ENCODE peak calls at places on chromosomes 7 and 10, in six cellular contexts. M is pancreas, X is Peyer's patch, H is mucosa of descending colon, J is GM23338, R is lung. N is an unnamed sample.
A peak's percentile ranks its signal among the peaks of the same experiment; 100 is the strongest.

GRCh38 chr7:106808967-106809635 is 56.0 kb upstream of the PIK3CG start:
- DNase-seq in J (no peak), R (no peak), H (no peak), M (no peak), X (no peak), N (no peak)

GRCh38 chr7:155804431-155804831 is 7.8 kb downstream of the SHH start:
- DNase-seq in X (no peak), H (peak; percentile 22), R (peak; percentile 47), J (peak; percentile 62), M (no peak), N (no peak)

GRCh38 chr7:99459087-99459486 is 6.9 kb downstream of the ATP5MF start:
- DNase-seq in J (peak; percentile 82), H (no peak), M (no peak), X (no peak), R (no peak), N (no peak)

GRCh38 chr7:134992626-134993179 is 6.4 kb downstream of the AGBL3 start:
- DNase-seq in M (no peak), H (peak; percentile 9), J (no peak), R (no peak), X (no peak), N (no peak)

GRCh38 chr7:81367335-81367801 is 402.5 kb downstream of the HGF start:
- DNase-seq in M (no peak), J (no peak), X (no peak), R (no peak), H (no peak), N (peak; percentile 15)

GRCh38 chr7:5652829-5653228 is 128.6 kb downstream of the RNF216 start:
- DNase-seq in J (no peak), X (no peak), M (no peak), H (no peak), R (no peak), N (no peak)

GRCh38 chr7:84317536-84317935 is 122.9 kb upstream of the SEMA3A start:
- DNase-seq in M (no peak), J (no peak), H (no peak), R (no peak), X (no peak), N (no peak)

GRCh38 chr10:84205049-84205852 is 10.9 kb downstream of the CDHR1 start:
- DNase-seq in X (peak; percentile 26), R (peak; percentile 46), H (peak; percentile 86), J (peak; percentile 84), M (no peak), N (peak; percentile 49)

GRCh38 chr7:117188949-117189348 is 133.9 kb downstream of the WNT2 start:
- DNase-seq in R (no peak), J (no peak), M (no peak), H (no peak), X (no peak), N (no peak)

GRCh38 chr10:125985557-125986246 is 89.3 kb downstream of the FANK1 start:
- DNase-seq in M (no peak), X (no peak), J (no peak), H (no peak), R (no peak), N (no peak)

GRCh38 chr7:70505468-70505867 is 626.5 kb upstream of the GALNT17 start:
- DNase-seq in H (no peak), M (no peak), R (no peak), J (no peak), X (no peak), N (no peak)

GRCh38 chr7:154646126-154647013 is 356.6 kb downstream of the PAXIP1 start:
- DNase-seq in J (no peak), X (no peak), R (no peak), M (no peak), H (no peak), N (no peak)

GRCh38 chr7:53315986-53316385 is 280.6 kb downstream of the POM121L12 start:
- DNase-seq in X (no peak), H (no peak), J (no peak), R (no peak), M (no peak), N (peak; percentile 29)

GRCh38 chr7:32381024-32381601 is 109.1 kb downstream of the LSM5 start:
- DNase-seq in H (no peak), R (no peak), J (peak; percentile 33), X (no peak), M (no peak), N (no peak)
- TF ChIP-seq CTCF in H (no peak), R (no peak), J (peak; percentile 17), X (no peak), M (no peak), N (no peak)

GRCh38 chr7:120862987-120863386 is 5.0 kb upstream of the TSPAN12 start:
- DNase-seq in J (no peak), H (no peak), M (no peak), R (no peak), X (no peak), N (no peak)
- H3K4me1 ChIP-seq in J (no peaks in the 10 kb centered on the region), H (peaks cover 9% of the 10 kb centered on the region), M (no peaks in the 10 kb centered on the region), R (no peaks in the 10 kb centered on the region), X (no peaks in the 10 kb centered on the region), N (peaks cover 30% of the 10 kb centered on the region)

DNA sequence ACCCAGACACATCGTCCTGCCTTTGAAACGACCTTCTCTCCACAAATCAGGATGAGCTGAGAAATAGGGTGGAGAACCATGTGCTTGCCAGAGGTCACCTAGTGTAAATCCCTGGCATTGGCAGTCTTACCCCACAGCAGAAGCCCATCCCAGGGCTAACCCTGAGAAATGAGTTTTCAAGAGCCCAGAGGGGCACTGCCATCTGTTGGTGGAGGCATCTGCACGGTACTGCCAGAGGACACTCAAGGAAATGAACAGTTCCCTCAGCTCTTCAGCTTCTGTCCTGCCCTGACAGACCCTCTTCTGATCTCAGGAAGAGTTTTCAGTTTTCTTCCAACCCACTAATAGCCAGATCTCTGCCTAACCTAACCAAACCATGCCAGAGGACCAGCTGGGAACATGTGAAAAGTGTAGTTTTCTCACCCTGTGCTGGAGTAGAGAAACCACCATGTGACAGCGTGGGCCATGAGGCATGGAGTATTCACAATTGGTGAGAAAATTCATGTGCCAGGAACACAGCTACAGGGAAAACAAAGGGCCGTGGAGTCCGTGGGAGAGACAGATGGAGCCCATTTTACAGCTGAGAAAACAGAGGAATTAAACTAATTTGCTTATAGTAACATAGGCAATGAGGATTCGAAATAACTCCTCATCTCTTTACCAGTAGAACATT is 37.7 kb upstream of the ITPRID1 start:
- DNase-seq in R (no peak), M (no peak), J (no peak), X (no peak), H (no peak), N (no peak)
- TF ChIP-seq CTCF in R (no peak), M (no peak), J (peak; percentile 41), X (no peak), H (no peak), N (no peak)

GRCh38 chr10:79476645-79477044 is 31.2 kb upstream of the ZCCHC24 start:
- DNase-seq in H (no peak), M (no peak), R (no peak), J (no peak), X (no peak), N (no peak)
- H3K4me1 ChIP-seq in H (no peaks in the 10 kb centered on the region), M (no peaks in the 10 kb centered on the region), R (no peaks in the 10 kb centered on the region), J (no peaks in the 10 kb centered on the region), X (no peaks in the 10 kb centered on the region), N (peaks cover 5% of the 10 kb centered on the region)

GRCh38 chr7:55964802-55965470 is 551 bp downstream of the NIPSNAP2 start:
- DNase-seq in R (peak; percentile 86), H (peak; percentile 81), J (peak; percentile 76), X (peak; percentile 57), M (peak; percentile 86), N (peak; percentile 91)
- TF ChIP-seq CTCF in R (no peak), H (no peak), J (no peak), X (no peak), M (no peak), N (no peak)

GRCh38 chr7:157235357-157236018 is 96.8 kb downstream of the UBE3C start:
- DNase-seq in M (no peak), H (no peak), J (no peak), R (no peak), X (no peak), N (no peak)
- H3K4me1 ChIP-seq in M (no peaks in the 10 kb centered on the region), H (no peaks in the 10 kb centered on the region), J (no peaks in the 10 kb centered on the region), R (no peaks in the 10 kb centered on the region), X (no peaks in the 10 kb centered on the region), N (peaks cover 10% of the 10 kb centered on the region)

DNA sequence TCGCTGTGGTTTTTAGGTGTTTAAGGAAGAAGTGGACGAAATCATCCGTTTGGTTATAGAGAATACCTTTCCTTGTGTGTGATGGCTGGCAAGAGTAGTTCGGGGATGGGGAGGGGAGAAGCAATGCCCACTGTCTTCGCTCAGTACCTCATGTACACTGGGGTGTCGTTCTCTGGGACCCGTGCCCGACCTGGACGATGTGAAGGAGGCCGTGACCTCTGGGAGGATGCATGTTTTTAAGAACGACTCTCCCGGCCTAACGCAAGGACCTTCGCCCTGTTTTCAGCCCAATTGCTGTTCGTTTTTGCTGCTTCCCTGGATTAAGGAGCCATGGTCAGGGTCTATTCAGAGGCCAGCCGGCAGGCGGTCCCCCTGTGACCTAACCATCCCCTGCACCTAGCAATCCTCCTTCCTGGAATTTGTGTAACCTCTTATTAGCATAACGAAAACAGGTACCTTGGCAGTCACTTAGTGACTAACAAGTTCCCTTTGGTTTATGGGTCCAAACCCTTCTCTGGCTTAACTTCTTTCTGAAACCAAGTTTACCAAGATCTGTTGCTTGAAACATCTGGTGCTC is 1.3 kb downstream of the NFE2L3 start:
- DNase-seq in R (no peak), M (no peak), J (peak; percentile 69), X (peak; percentile 25), H (peak; percentile 31), N (no peak)
- TF ChIP-seq CTCF in R (no peak), M (no peak), J (no peak), X (no peak), H (no peak), N (no peak)

GRCh38 chr10:49079499-49079898 is 35.8 kb downstream of the VSTM4 start:
- DNase-seq in H (no peak), R (peak; percentile 22), M (no peak), X (no peak), J (no peak), N (no peak)
- H3K4me1 ChIP-seq in H (no peaks in the 10 kb centered on the region), R (peaks cover 9% of the 10 kb centered on the region), M (no peaks in the 10 kb centered on the region), X (peaks cover 15% of the 10 kb centered on the region), J (peaks cover 4% of the 10 kb centered on the region), N (peaks cover 74% of the 10 kb centered on the region)

DNA sequence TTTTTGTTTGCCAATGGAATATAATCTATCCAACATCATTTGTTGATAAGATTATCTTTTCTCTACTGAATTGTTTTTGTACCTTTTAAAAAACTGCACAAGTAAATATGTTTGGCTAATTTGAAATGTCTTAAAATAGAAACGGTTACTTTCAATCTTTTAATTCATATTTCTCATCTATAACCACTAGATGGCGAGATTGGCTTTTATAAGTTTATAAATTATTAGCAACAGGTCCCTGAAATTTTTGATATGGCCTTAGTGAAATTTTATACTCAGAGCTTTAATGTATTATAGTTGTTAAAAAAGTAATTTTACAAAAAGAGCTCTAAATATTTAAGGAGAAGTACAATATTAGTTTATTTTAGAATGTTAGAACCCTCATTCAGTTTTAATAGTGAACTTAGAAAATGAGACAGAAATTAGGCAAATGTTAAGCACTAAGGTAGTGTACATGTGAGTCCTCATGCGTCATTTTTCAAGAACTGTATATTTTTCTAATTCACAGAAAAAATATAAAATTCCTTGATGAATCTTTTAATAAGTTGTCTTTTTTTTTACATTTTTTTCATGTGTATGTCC is 592.5 kb downstream of the ARL4A start:
- DNase-seq in H (no peak), X (no peak), R (no peak), J (peak; percentile 70), M (no peak), N (no peak)
- TF ChIP-seq CTCF in H (no peak), X (peak; percentile 46), R (no peak), J (no peak), M (peak; percentile 26), N (peak; percentile 62)

N was measured in left ventricle myocardium inferior.